ENCODE peak calls at places on chromosome 20, in seven cellular contexts. R, L, O, U, H, K and J are unnamed samples.

GRCh38 chr20:37914672-37915433 is 11.9 kb downstream of the VSTM2L start:
- DNase-seq in R (no peak), L (no peak), O (peak; percentile 41), U (no peak), H (no peak), K (no peak), J (no peak)

GRCh38 chr20:46060301-46060881 is 29.4 kb downstream of the NCOA5 start:
- DNase-seq in R (no peak), L (no peak), O (no peak), U (no peak), H (no peak), K (no peak), J (no peak)

GRCh38 chr20:2701671-2702081 is 9.1 kb downstream of the EBF4 start:
- DNase-seq in R (no peak), L (no peak), O (no peak), U (no peak), H (no peak), K (no peak), J (no peak)

GRCh38 chr20:11853359-11853758 is 64.3 kb upstream of the BTBD3 start:
- DNase-seq in R (no peak), L (no peak), O (no peak), U (no peak), H (no peak), K (no peak), J (no peak)

GRCh38 chr20:24492698-24493097 is 23.3 kb downstream of the SYNDIG1 start:
- DNase-seq in R (no peak), L (no peak), O (no peak), U (no peak), H (no peak), K (no peak), J (no peak)

GRCh38 chr20:45919536-45919933 is 7.6 kb upstream of the PLTP start:
- DNase-seq in R (peak; percentile 85), L (peak; percentile 90), O (no peak), U (peak; percentile 62), H (no peak), K (peak; percentile 84), J (no peak)

GRCh38 chr20:58103961-58104360 is 124.5 kb downstream of the ANKRD60 start:
- DNase-seq in R (no peak), L (no peak), O (no peak), U (no peak), H (no peak), K (no peak), J (no peak)

GRCh38 chr20:45893831-45894230 is 2.7 kb downstream of the CTSA start:
- DNase-seq in R (no peak), L (no peak), O (no peak), U (no peak), H (no peak), K (no peak), J (no peak)

GRCh38 chr20:15491564-15491963 is 1081.7 kb downstream of the KIF16B start:
- DNase-seq in R (peak; percentile 34), L (no peak), O (peak; percentile 12), U (no peak), H (peak; percentile 11), K (no peak), J (no peak)

GRCh38 chr20:24470031-24470781 is 777 bp downstream of the SYNDIG1 start:
- DNase-seq in R (no peak), L (no peak), O (peak; percentile 28), U (no peak), H (peak; percentile 51), K (no peak), J (no peak)

GRCh38 chr20:53080969-53081871 is 109.1 kb downstream of the TSHZ2 start:
- DNase-seq in R (peak; percentile 65), L (no peak), O (peak; percentile 69), U (no peak), H (peak; percentile 28), K (no peak), J (no peak)

GRCh38 chr20:62646851-62647520 is 4.7 kb downstream of the SLCO4A1 start:
- DNase-seq in R (peak; percentile 87), L (no peak), O (no peak), U (peak; percentile 57), H (no peak), K (no peak), J (no peak)

GRCh38 chr20:58359441-58359840 is 29.6 kb upstream of the VAPB start:
- DNase-seq in R (no peak), L (no peak), O (no peak), U (no peak), H (no peak), K (no peak), J (no peak)

GRCh38 chr20:20343886-20344381 is 24.0 kb upstream of the INSM1 start:
- DNase-seq in R (no peak), L (no peak), O (no peak), U (no peak), H (no peak), K (no peak), J (no peak)

GRCh38 chr20:6265204-6265904 is 142.5 kb upstream of the FERMT1 start:
- DNase-seq in R (no peak), L (peak; percentile 35), O (peak; percentile 74), U (no peak), H (peak; percentile 35), K (no peak), J (peak; percentile 18)

GRCh38 chr20:60653111-60653845 is 598.8 kb upstream of the CDH4 start:
- DNase-seq in R (no peak), L (no peak), O (no peak), U (no peak), H (no peak), K (no peak), J (no peak)

GRCh38 chr20:5654557-5654956 is 95.6 kb upstream of the SHLD1 start:
- DNase-seq in R (no peak), L (no peak), O (peak; percentile 65), U (no peak), H (peak; percentile 99), K (no peak), J (peak; percentile 69)

GRCh38 chr20:31674895-31675827 is 37.4 kb downstream of the COX4I2 start:
- DNase-seq in R (peak; percentile 71), L (peak; percentile 81), O (no peak), U (peak; percentile 50), H (no peak), K (peak; percentile 69), J (peak; percentile 40)
- H3K4me3 ChIP-seq in R (peak overlapping the region; percentile 31), L (no peak overlapping the region), O (no peak overlapping the region), U (no peak overlapping the region), H (no peak overlapping the region), K (no peak overlapping the region), J (no peak overlapping the region)

DNA sequence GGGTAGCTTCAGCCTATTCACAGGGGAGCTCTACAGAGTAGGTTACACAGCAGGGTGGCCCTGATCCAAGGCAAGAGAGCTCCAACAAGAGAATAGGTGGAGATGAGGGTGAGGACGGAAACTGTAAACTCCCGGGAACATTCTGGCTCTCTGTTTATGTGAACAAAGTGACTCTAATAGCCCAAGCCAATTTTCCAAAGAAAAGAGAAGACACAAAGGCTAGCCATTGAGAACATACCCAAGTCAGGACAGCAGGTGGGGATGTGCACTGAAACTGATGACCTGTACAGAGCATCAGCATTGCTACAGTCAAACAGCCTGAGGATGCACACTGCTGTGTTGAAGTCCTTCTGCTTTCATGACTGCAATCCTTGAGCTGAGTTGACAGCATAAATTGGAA is 136.0 kb upstream of the TOP1 start:
- DNase-seq in R (no peak), L (no peak), O (no peak), U (no peak), H (no peak), K (no peak), J (no peak)
- TF ChIP-seq CTCF in R (no peak), L (no peak), O (no peak), U (no peak), H (no peak), K (no peak), J (no peak)

GRCh38 chr20:300345-300744 is 3.0 kb downstream of the ZCCHC3 start:
- DNase-seq in R (no peak), L (no peak), O (no peak), U (no peak), H (no peak), K (no peak), J (no peak)
- H3K4me3 ChIP-seq in R (peak overlapping the region; percentile 81), L (no peak overlapping the region), O (peak overlapping the region; percentile 92), U (no peak overlapping the region), H (peak overlapping the region; percentile 75), K (no peak overlapping the region), J (no peak overlapping the region)

GRCh38 chr20:32638848-32639247 is 34.9 kb downstream of the C20orf203 start:
- DNase-seq in R (peak; percentile 33), L (peak; percentile 25), O (no peak), U (no peak), H (no peak), K (no peak), J (no peak)
- TF ChIP-seq CTCF in R (no peak), L (no peak), O (no peak), U (no peak), H (no peak), K (no peak), J (no peak)

DNA sequence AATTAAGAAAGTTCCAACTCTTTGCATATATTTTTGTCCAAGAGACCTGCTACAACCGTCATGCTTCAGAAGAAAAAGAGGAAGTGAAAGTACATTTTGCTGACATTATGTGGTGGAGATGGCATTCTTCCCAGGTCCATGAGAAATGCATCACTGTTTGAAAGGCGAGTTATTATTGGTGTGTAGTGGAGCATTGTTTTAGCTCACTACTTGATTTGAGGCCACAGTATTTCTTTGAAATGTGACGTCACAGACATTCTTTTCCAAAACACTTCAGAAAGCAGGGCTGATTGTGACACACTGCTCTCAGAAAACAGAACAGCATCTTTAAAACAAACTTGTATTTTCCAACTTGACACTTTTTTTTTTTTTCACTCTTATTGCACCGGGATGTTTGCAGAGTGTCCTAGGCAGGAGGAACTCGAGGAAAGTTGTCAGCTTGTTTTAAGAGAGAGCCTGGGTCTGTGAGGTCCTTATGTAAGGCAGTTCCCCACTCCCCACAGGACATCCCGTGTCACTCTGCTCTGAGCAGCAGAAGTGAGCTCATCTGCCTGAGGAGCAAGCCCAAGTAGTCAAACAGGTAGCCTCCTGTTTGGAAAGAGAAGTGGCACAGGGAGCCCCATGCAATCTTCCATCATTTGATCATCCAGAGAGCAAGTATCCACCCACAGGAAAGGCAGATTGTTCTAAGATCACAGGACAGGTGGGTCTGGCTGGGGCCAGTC is 1.1 kb downstream of the SPTLC3 start:
- DNase-seq in R (no peak), L (peak; percentile 69), O (peak; percentile 59), U (no peak), H (no peak), K (peak; percentile 49), J (peak; percentile 78)
- H3K4me3 ChIP-seq in R (peak overlapping the region; percentile 52), L (peak overlapping the region; percentile 38), O (peak overlapping the region; percentile 28), U (peak overlapping the region; percentile 45), H (no peak overlapping the region), K (peak overlapping the region; percentile 21), J (peak overlapping the region; percentile 40)

GRCh38 chr20:51315390-51315789 is 227.1 kb downstream of the NFATC2 start:
- DNase-seq in R (no peak), L (no peak), O (no peak), U (no peak), H (no peak), K (no peak), J (no peak)

GRCh38 chr20:51312480-51312783 is 230.1 kb downstream of the NFATC2 start:
- DNase-seq in R (no peak), L (no peak), O (no peak), U (no peak), H (no peak), K (no peak), J (no peak)

GRCh38 chr20:51310216-51310615 is 232.3 kb downstream of the NFATC2 start:
- DNase-seq in R (no peak), L (no peak), O (peak; percentile 46), U (no peak), H (no peak), K (no peak), J (no peak)

GRCh38 chr20:51311636-51312479 is 230.7 kb downstream of the NFATC2 start:
- DNase-seq in R (no peak), L (no peak), O (peak; percentile 56), U (no peak), H (no peak), K (no peak), J (no peak)

GRCh38 chr20:51313275-51313898 is 229.1 kb downstream of the NFATC2 start:
- DNase-seq in R (no peak), L (no peak), O (no peak), U (no peak), H (no peak), K (no peak), J (no peak)
- TF ChIP-seq CTCF in R (no peak), L (no peak), O (no peak), U (no peak), H (no peak), K (no peak), J (peak; percentile 22)